ENCODE peak calls at places on chromosomes 1 and 21, in four cellular contexts. One of them, this sample, is unnamed.

GRCh38 chr21:42117229-42118048 is 46.3 kb downstream of the UMODL1 start:
- DNase-seq in brain microvascular endothelial cell: peak; percentile 79
- DNase-seq in heart right ventricle: peak; percentile 65
- DNase-seq in IMR-90: peak; percentile 81
- DNase-seq in this sample: peak; percentile 81

GRCh38 chr1:233938476-233938875 is 34.0 kb downstream of the SLC35F3 start:
- DNase-seq in brain microvascular endothelial cell: no peak
- DNase-seq in heart right ventricle: no peak
- DNase-seq in IMR-90: no peak
- DNase-seq in this sample: no peak

GRCh38 chr1:30371888-30372791 is 351.2 kb downstream of the MATN1 start:
- DNase-seq in brain microvascular endothelial cell: no peak
- DNase-seq in heart right ventricle: no peak
- DNase-seq in IMR-90: no peak
- DNase-seq in this sample: no peak

GRCh38 chr1:82367456-82367855 is 566.7 kb downstream of the ADGRL2 start:
- DNase-seq in brain microvascular endothelial cell: no peak
- DNase-seq in heart right ventricle: no peak
- DNase-seq in IMR-90: no peak
- DNase-seq in this sample: no peak

GRCh38 chr21:43355925-43356289 is 71.0 kb downstream of the SIK1 start:
- DNase-seq in brain microvascular endothelial cell: no peak
- DNase-seq in heart right ventricle: peak; percentile 6
- DNase-seq in IMR-90: no peak
- DNase-seq in this sample: no peak

GRCh38 chr1:209063816-209064664 is 519.5 kb upstream of the CAMK1G start:
- DNase-seq in brain microvascular endothelial cell: no peak
- DNase-seq in heart right ventricle: no peak
- DNase-seq in IMR-90: no peak
- DNase-seq in this sample: no peak

GRCh38 chr1:115136106-115136505 is 46.8 kb upstream of the TSPAN2 start:
- DNase-seq in brain microvascular endothelial cell: no peak
- DNase-seq in heart right ventricle: no peak
- DNase-seq in IMR-90: no peak
- DNase-seq in this sample: no peak

GRCh38 chr1:232283864-232284263 is 346.1 kb downstream of the SIPA1L2 start:
- DNase-seq in brain microvascular endothelial cell: no peak
- DNase-seq in heart right ventricle: no peak
- DNase-seq in IMR-90: no peak
- DNase-seq in this sample: no peak

GRCh38 chr1:192904438-192904895 is 95.6 kb downstream of the RGS2 start:
- DNase-seq in brain microvascular endothelial cell: peak; percentile 90
- DNase-seq in heart right ventricle: no peak
- DNase-seq in IMR-90: peak; percentile 93
- DNase-seq in this sample: peak; percentile 96

GRCh38 chr1:21814981-21815583 is 3.0 kb downstream of the LDLRAD2 start:
- DNase-seq in brain microvascular endothelial cell: no peak
- DNase-seq in heart right ventricle: no peak
- DNase-seq in IMR-90: no peak
- DNase-seq in this sample: no peak

GRCh38 chr1:21828506-21829210 is 16.6 kb downstream of the LDLRAD2 start:
- DNase-seq in brain microvascular endothelial cell: no peak
- DNase-seq in heart right ventricle: no peak
- DNase-seq in IMR-90: no peak
- DNase-seq in this sample: no peak

GRCh38 chr1:39726600-39726999 is 12.1 kb upstream of the PPIE start:
- DNase-seq in brain microvascular endothelial cell: no peak
- DNase-seq in heart right ventricle: no peak
- DNase-seq in IMR-90: no peak
- DNase-seq in this sample: no peak

GRCh38 chr21:35027558-35028450 is 21.3 kb downstream of the RUNX1 start:
- DNase-seq in brain microvascular endothelial cell: no peak
- DNase-seq in heart right ventricle: no peak
- DNase-seq in IMR-90: no peak
- DNase-seq in this sample: no peak
- H3K4me3 ChIP-seq in brain microvascular endothelial cell: no peak overlapping the region
- H3K4me3 ChIP-seq in heart right ventricle: no peak overlapping the region
- H3K4me3 ChIP-seq in IMR-90: no peak overlapping the region
- H3K4me3 ChIP-seq in this sample: no peak overlapping the region

DNA sequence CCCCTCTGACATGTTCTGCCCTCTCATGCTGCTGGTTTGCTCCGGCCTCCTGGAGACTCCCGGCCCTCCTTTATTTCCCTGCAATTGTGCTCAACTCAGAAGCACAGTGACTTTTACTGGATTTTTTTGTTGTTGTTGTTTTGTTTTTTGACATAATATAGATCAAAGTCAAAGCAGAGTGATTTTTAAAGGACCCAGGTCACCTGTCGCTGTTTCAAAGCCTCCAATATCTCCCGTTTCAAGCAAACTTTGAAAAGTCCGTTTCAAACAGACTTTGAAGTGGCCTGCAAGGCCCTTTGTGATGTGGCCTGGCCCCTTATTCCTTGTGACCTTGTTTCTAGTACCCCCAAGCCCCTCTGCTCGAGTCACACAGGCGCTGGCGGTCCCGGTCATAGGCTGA is 58.1 kb downstream of the TBCE start:
- DNase-seq in brain microvascular endothelial cell: no peak
- DNase-seq in heart right ventricle: no peak
- DNase-seq in IMR-90: no peak
- DNase-seq in this sample: no peak
- TF ChIP-seq CTCF in brain microvascular endothelial cell: no peak
- TF ChIP-seq CTCF in heart right ventricle: no peak
- TF ChIP-seq CTCF in IMR-90: no peak
- TF ChIP-seq CTCF in this sample: no peak

GRCh38 chr1:112957133-112957812 is 1.3 kb upstream of the SLC16A1 start:
- DNase-seq in brain microvascular endothelial cell: peak; percentile 88
- DNase-seq in heart right ventricle: no peak
- DNase-seq in IMR-90: peak; percentile 95
- DNase-seq in this sample: peak; percentile 96
- H3K4me3 ChIP-seq in brain microvascular endothelial cell: peak overlapping the region; percentile 92
- H3K4me3 ChIP-seq in heart right ventricle: peak overlapping the region; percentile 73
- H3K4me3 ChIP-seq in IMR-90: peak overlapping the region; percentile 80
- H3K4me3 ChIP-seq in this sample: peak overlapping the region; percentile 91

GRCh38 chr1:23664837-23665795 is 26.5 kb upstream of the RPL11 start:
- DNase-seq in brain microvascular endothelial cell: peak; percentile 5
- DNase-seq in heart right ventricle: no peak
- DNase-seq in IMR-90: no peak
- DNase-seq in this sample: peak; percentile 60
- TF ChIP-seq CTCF in brain microvascular endothelial cell: peak; percentile 60
- TF ChIP-seq CTCF in heart right ventricle: peak; percentile 32
- TF ChIP-seq CTCF in IMR-90: peak; percentile 40
- TF ChIP-seq CTCF in this sample: peak; percentile 56